ENCODE peak calls at places on chromosomes 5 and 9, in six cellular contexts. A is thyroid gland, X is body of pancreas, W is lower leg skin, U is HCT116, G is ovary. D is an unnamed sample.

GRCh38 chr5:132055808-132056609 is 4.4 kb upstream of the IL3 start:
- DNase-seq in G (peak), W (peak), U (no peak), X (peak), A (no peak), D (no peak)

GRCh38 chr5:43231977-43232376 is 40.0 kb downstream of the NIM1K start:
- DNase-seq in U (peak), A (no peak), W (no peak), X (peak), G (no peak), D (no peak)

GRCh38 chr5:2780421-2781171 is 29.1 kb upstream of the IRX2 start:
- DNase-seq in G (no peak), U (no peak), W (no peak), X (no peak), A (peak), D (no peak)

GRCh38 chr5:343461-344401 is 22.2 kb downstream of the AHRR start:
- DNase-seq in X (peak), A (peak), U (peak), G (peak), W (no peak), D (peak)

GRCh38 chr9:116163293-116164055 is 9.9 kb downstream of the PAPPA start:
- DNase-seq in G (no peak), X (no peak), U (no peak), W (no peak), A (no peak), D (no peak)

GRCh38 chr9:138073408-138073807 is 195.8 kb downstream of the CACNA1B start:
- DNase-seq in G (no peak), U (no peak), A (no peak), X (no peak), W (no peak), D (no peak)

GRCh38 chr5:135493406-135494180 is 41.4 kb upstream of the TIFAB start:
- DNase-seq in X (no peak), A (no peak), U (peak), G (no peak), W (no peak), D (peak)

GRCh38 chr5:34543687-34544086 is 112.4 kb upstream of the RAI14 start:
- DNase-seq in A (no peak), U (no peak), G (no peak), W (no peak), X (no peak), D (no peak)

GRCh38 chr5:107542831-107543231 is 127.9 kb downstream of the EFNA5 start:
- DNase-seq in A (peak), U (no peak), W (peak), G (peak), X (peak), D (peak)

DNA sequence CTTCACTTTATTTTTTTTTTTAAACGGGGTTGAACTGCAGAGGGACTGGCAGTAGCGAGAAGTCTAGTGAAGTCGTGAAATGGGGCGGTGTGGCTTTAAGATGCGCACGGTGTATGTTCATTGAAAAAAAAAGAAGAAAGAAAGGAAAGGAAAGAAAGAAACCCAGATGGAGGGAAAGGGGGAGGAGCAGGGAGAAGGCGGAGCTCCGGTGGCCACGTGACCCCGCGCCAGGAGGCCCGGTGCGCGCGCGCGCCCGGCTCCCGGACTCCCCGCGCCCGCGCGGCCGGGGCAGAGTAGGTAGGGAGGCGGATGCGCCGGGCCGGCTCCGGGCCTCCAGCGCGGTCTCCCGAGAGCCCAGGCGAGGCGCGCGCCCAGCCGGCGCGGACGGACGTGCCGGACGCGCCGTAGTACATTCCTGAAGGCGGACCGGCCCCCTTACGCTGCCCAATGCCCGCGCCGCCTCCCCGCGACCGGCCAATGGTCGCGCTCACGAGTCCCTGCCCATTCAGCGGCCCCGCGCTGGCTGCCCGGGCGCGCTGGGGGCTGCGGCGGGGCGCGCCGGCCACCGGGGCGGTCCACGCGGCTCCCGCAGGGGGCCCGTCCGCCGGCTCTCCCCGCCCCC is 6.0 kb downstream of the PTCH1 start:
- DNase-seq in X (peak), U (peak), W (peak), A (peak), G (peak), D (peak)
- TF ChIP-seq POLR2A in X (no peak), U (no peak), W (no peak), A (peak), G (peak), D (peak)

GRCh38 chr9:22976454-22976853 is 529.8 kb downstream of the DMRTA1 start:
- DNase-seq in X (no peak), W (no peak), U (no peak), A (no peak), G (no peak), D (peak)

GRCh38 chr9:22969350-22969979 is 522.8 kb downstream of the DMRTA1 start:
- DNase-seq in X (no peak), U (no peak), W (no peak), G (no peak), A (no peak), D (no peak)

GRCh38 chr9:22975921-22976320 is 529.3 kb downstream of the DMRTA1 start:
- DNase-seq in A (no peak), X (no peak), W (no peak), G (no peak), U (no peak), D (no peak)

DNA sequence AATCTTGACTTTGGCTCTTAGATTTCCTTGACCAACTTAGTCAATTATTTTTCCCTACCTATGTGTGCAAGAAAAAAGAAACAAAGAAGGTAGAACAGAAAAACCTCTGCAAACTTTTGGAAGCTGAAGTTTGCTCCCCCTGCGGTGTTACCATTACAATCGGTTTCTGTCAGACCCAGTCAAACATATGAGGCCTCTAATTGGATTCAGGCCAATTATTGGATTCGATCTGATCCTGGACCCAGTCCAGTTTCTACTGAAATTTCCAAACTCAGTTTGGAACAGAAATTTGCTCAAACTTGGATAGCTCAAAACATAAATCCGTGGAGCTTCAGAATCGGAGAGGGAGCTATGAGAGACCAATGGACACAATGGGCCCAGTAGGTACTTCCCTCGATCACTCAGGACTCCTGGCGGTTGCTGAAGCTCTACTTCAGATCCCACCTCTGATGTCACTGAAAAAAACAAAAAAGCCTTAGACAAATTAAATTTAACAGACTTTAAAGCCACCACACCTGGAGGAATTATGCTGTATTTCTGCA is 523.9 kb downstream of the DMRTA1 start:
- DNase-seq in G (no peak), A (no peak), U (no peak), W (no peak), X (no peak), D (no peak)
- TF ChIP-seq POLR2A in G (no peak), A (no peak), U (no peak), W (no peak), X (no peak), D (no peak)

DNA sequence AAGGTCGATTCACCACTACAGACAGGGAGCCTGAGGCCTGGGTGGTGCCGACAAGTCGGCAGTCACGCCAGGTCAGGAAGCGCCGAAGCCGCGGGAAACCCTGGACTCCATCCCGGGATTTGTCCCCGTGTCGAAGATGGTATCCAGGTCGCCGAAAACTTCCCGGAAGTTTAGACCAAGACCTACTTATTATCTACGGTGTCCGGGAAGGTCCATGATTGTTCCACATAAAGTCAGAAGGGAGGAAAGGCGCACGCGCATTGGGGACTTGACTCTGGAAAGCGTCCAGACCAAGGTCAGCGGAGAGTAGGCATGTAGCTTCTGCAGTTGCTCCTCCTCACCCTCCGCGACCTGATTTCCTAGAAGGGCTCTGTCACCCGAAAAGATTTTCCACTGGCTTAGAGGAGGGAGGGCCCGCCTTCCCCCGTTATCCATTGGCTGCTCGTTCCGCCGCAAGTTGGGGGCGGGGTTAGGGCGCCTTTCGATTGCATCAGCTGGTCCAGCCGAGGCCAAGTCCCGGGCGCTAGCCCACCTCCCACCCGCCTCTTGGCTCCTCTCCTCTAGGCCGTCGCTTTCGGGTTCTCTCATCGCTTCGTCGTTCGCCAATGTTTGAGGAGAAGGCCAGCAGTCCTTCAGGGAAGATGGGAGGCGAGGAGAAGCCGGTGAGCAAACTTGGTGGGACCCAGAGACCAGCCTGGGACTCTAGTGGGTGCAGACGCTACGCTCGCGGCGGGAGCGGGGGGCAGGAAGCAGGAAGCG is at the start of gene TARS1:
- DNase-seq in G (peak), X (peak), W (peak), U (peak), A (peak), D (peak)
- TF ChIP-seq POLR2A in G (peak), X (peak), W (no peak), U (peak), A (peak), D (peak)

GRCh38 chr9:35686222-35687203 is 3.2 kb downstream of the TPM2 start:
- DNase-seq in U (no peak), X (no peak), W (no peak), G (no peak), A (peak), D (no peak)

GRCh38 chr9:35683323-35683722 is 6.4 kb downstream of the TPM2 start:
- DNase-seq in A (no peak), W (no peak), U (no peak), X (no peak), G (no peak), D (no peak)

GRCh38 chr9:35684921-35685320 is 4.8 kb downstream of the TPM2 start:
- DNase-seq in U (no peak), X (no peak), W (no peak), G (no peak), A (no peak), D (no peak)

GRCh38 chr9:35687306-35687705 is 2.4 kb downstream of the TPM2 start:
- DNase-seq in A (no peak), U (no peak), G (no peak), W (no peak), X (no peak), D (no peak)

DNA sequence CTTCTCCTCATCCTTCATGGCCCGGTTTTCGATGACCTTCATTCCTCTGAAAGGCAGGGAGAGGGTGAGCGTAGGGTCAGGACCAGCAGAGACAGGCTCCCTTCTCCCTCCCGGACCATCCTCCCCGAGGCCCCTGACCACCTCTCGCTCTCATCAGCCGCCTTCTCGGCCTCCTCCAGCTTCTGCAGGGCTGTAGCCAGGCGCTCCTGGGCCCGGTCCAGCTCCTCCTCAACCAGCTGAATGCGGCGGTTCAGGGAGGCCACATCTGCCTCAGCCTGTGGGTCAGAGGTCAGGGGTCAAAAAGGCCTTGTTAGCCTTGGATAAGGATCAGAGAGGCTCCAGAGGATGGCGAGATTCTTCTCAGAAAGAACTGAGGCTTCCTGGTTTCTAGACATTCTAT is 4.2 kb downstream of the TPM2 start:
- DNase-seq in U (no peak), G (no peak), X (no peak), A (no peak), W (no peak), D (no peak)
- TF ChIP-seq POLR2A in U (no peak), G (no peak), X (no peak), A (no peak), W (no peak), D (no peak)

D was measured in H54.